ENCODE peak calls at places on chromosomes 16 and 17, in five cellular contexts. B is AG04449, W is endodermal cell, I is cardiac fibroblast, T is OCI-LY7. D is an unnamed sample.

GRCh38 chr17:78357177-78357586 is 2.7 kb downstream of the SOCS3 start:
- DNase-seq in B (no peak), W (no peak), I (peak; percentile 61), T (no peak), D (no peak)

GRCh38 chr17:56680676-56681075 is 87.2 kb downstream of the NOG start:
- DNase-seq in B (no peak), W (no peak), I (no peak), T (no peak), D (no peak)

GRCh38 chr16:31072540-31073072 is 1.4 kb downstream of the ZNF668 start:
- DNase-seq in B (no peak), W (peak; percentile 63), I (peak; percentile 71), T (peak; percentile 61), D (peak; percentile 61)

GRCh38 chr16:14015948-14016347 is 55.2 kb upstream of the MRTFB start:
- DNase-seq in B (peak; percentile 47), W (no peak), I (peak; percentile 90), T (no peak), D (no peak)

GRCh38 chr16:27287887-27288286 is 19.3 kb upstream of the NSMCE1 start:
- DNase-seq in B (no peak), W (no peak), I (no peak), T (no peak), D (no peak)

GRCh38 chr17:77755410-77755963 is 203.0 kb upstream of the TNRC6C start:
- DNase-seq in B (no peak), W (peak; percentile 28), I (no peak), T (no peak), D (no peak)

GRCh38 chr16:89918453-89919347 is at the start of gene MC1R:
- DNase-seq in B (no peak), W (peak; percentile 82), I (peak; percentile 45), T (peak; percentile 87), D (peak; percentile 62)

GRCh38 chr17:8144401-8145295 is 7.6 kb downstream of the PER1 start:
- DNase-seq in B (no peak), W (peak; percentile 45), I (no peak), T (no peak), D (no peak)

GRCh38 chr16:22055881-22056280 is 36.5 kb upstream of the VWA3A start:
- DNase-seq in B (no peak), W (peak; percentile 85), I (peak; percentile 8), T (no peak), D (no peak)

GRCh38 chr16:1103649-1104005 is 7.6 kb upstream of the C1QTNF8 start:
- DNase-seq in B (no peak), W (no peak), I (no peak), T (no peak), D (no peak)

GRCh38 chr16:56121156-56121500 is 70.2 kb upstream of the GNAO1 start:
- DNase-seq in B (no peak), W (no peak), I (no peak), T (no peak), D (no peak)

GRCh38 chr17:65527857-65528591 is 33.4 kb downstream of the AXIN2 start:
- DNase-seq in B (no peak), W (peak; percentile 59), I (no peak), T (no peak), D (no peak)

GRCh38 chr16:88758227-88758943 is 26.6 kb downstream of the PIEZO1 start:
- DNase-seq in B (no peak), W (no peak), I (no peak), T (no peak), D (no peak)

GRCh38 chr17:4636474-4637100 is 4.9 kb downstream of the ALOX15 start:
- DNase-seq in B (no peak), W (no peak), I (no peak), T (peak; percentile 34), D (no peak)

GRCh38 chr17:19384723-19385391 is 2.1 kb downstream of the MFAP4 start:
- DNase-seq in B (no peak), W (no peak), I (peak; percentile 89), T (no peak), D (no peak)

GRCh38 chr17:43329183-43329582 is 69.6 kb upstream of the ARL4D start:
- DNase-seq in B (no peak), W (no peak), I (no peak), T (no peak), D (no peak)

GRCh38 chr17:50288306-50288705 is 14.0 kb downstream of the TMEM92 start:
- DNase-seq in B (no peak), W (no peak), I (no peak), T (no peak), D (no peak)

GRCh38 chr16:85888405-85889331 is 10.3 kb upstream of the IRF8 start:
- DNase-seq in B (peak; percentile 41), W (no peak), I (peak; percentile 89), T (peak; percentile 67), D (peak; percentile 72)

GRCh38 chr16:66091462-66091861 is 275.0 kb upstream of the CDH5 start:
- DNase-seq in B (no peak), W (no peak), I (no peak), T (no peak), D (no peak)

GRCh38 chr17:12180644-12181261 is 160.1 kb downstream of the MAP2K4 start:
- DNase-seq in B (peak; percentile 24), W (peak; percentile 69), I (peak; percentile 78), T (peak; percentile 54), D (peak; percentile 47)

GRCh38 chr17:73630957-73631595 is 13.2 kb downstream of the SDK2 start:
- DNase-seq in B (no peak), W (no peak), I (no peak), T (no peak), D (no peak)

GRCh38 chr16:6160871-6161270 is 1063.3 kb upstream of the EEF2KMT start:
- DNase-seq in B (no peak), W (no peak), I (no peak), T (no peak), D (no peak)

GRCh38 chr16:972316-973002 is 1.7 kb upstream of the LMF1 start:
- DNase-seq in B (no peak), W (no peak), I (no peak), T (no peak), D (no peak)

GRCh38 chr16:54505479-54506247 is 219.1 kb upstream of the IRX3 start:
- DNase-seq in B (no peak), W (no peak), I (peak; percentile 57), T (no peak), D (no peak)

GRCh38 chr16:30053376-30054015 is 12.1 kb upstream of the ALDOA start:
- DNase-seq in B (no peak), W (peak; percentile 61), I (peak; percentile 50), T (no peak), D (no peak)

GRCh38 chr17:67879662-67880061 is 54.4 kb downstream of the BPTF start:
- DNase-seq in B (no peak), W (peak; percentile 85), I (no peak), T (no peak), D (no peak)

GRCh38 chr16:22977294-22977697 is 163.3 kb downstream of the HS3ST2 start:
- DNase-seq in B (no peak), W (no peak), I (peak; percentile 7), T (peak; percentile 20), D (no peak)

GRCh38 chr16:1723450-1724147 is 17.6 kb downstream of the MAPK8IP3 start:
- DNase-seq in B (no peak), W (peak; percentile 81), I (peak; percentile 60), T (peak; percentile 59), D (peak; percentile 60)

GRCh38 chr16:396605-397004 is 394 bp upstream of the NME4 start:
- DNase-seq in B (no peak), W (peak; percentile 83), I (peak; percentile 58), T (no peak), D (no peak)

GRCh38 chr17:72624652-72625051 is 467.8 kb downstream of the SLC39A11 start:
- DNase-seq in B (no peak), W (no peak), I (peak; percentile 15), T (no peak), D (no peak)

GRCh38 chr17:36629252-36629847 is 28.0 kb downstream of the MRM1 start:
- DNase-seq in B (no peak), W (peak; percentile 98), I (peak; percentile 75), T (peak; percentile 73), D (peak; percentile 85)

GRCh38 chr16:83441523-83441922 is 366.3 kb upstream of the HSBP1 start:
- DNase-seq in B (no peak), W (no peak), I (peak; percentile 3), T (no peak), D (no peak)

DNA sequence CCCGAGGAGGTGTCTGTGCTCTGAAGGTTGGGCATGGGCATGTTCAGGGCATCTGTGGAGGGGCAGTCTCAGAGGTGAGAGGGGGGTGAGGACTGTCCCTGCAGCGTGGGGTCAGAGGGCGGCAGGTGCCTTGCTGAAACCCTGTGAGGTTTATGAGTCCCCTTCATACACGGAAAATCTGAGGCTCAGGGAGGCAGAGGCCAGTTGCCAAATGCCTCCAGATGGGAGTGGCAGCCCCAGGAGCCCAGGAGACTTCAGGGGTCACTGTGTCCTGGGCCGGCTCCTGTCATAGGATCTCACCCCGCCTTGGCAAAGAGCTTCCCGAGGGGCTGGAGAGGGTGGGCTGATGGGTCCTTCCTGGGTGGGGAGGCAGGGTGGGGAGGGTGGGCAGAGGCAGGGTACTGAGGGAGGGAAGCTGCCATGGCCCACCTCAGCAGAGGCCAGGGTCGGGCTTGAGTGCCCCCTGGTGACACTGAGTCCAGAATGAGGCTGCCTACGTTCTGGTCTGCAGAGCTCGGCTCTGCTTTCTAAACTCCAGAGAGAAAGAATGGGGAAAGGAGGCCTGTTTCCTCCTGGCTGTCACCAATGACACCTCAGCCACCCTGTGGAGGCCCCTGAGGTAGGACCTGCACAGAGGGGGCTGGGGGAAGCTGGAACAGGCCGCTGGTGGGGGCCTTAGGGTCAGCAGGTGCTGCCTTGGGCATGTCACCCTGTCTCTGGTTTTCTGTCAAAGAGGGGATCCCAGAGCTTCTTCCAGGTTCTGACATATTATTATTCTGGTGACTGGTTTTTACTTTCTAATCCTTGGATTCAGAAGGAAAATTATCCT is 1.1 kb downstream of the LGALS9 start:
- DNase-seq in B (no peak), W (peak; percentile 63), I (no peak), T (no peak), D (no peak)
- TF ChIP-seq CTCF in B (no peak), W (peak; percentile 42), I (no peak), T (no peak), D (no peak)

GRCh38 chr16:69443809-69444611 is 19.6 kb downstream of the CYB5B start:
- DNase-seq in B (no peak), W (no peak), I (peak; percentile 72), T (no peak), D (peak; percentile 19)
- TF ChIP-seq CTCF in B (no peak), W (no peak), I (no peak), T (no peak), D (no peak)

GRCh38 chr17:38815576-38816193 is 9.4 kb downstream of the CWC25 start:
- DNase-seq in B (no peak), W (no peak), I (peak; percentile 85), T (no peak), D (peak; percentile 46)
- TF ChIP-seq CTCF in B (peak; percentile 20), W (peak; percentile 59), I (peak; percentile 52), T (peak; percentile 61), D (peak; percentile 29)

GRCh38 chr16:84672276-84673202 is 24.2 kb downstream of the KLHL36 start:
- DNase-seq in B (no peak), W (peak; percentile 95), I (peak; percentile 80), T (peak; percentile 81), D (peak; percentile 86)
- TF ChIP-seq CTCF in B (peak; percentile 89), W (peak; percentile 94), I (peak; percentile 95), T (peak; percentile 97), D (peak; percentile 90)